ENCODE peak calls at places on chromosomes 7 and 10, in four cellular contexts. E is HCT116, N is mammary epithelial cell, C is colonic mucosa. V is an unnamed sample.

GRCh38 chr7:30752979-30753378 is 1.0 kb downstream of the INMT start:
- DNase-seq in E (no peak), N (no peak), C (peak; percentile 53), V (no peak)

GRCh38 chr7:131328387-131329175 is 905 bp downstream of the MKLN1 start:
- DNase-seq in E (no peak), N (peak; percentile 26), C (no peak), V (no peak)

GRCh38 chr10:45627412-45628048 is 45.0 kb downstream of the ZFAND4 start:
- DNase-seq in E (no peak), N (no peak), C (no peak), V (peak; percentile 9)

GRCh38 chr10:33484787-33485186 is 150.3 kb upstream of the NRP1 start:
- DNase-seq in E (no peak), N (no peak), C (no peak), V (no peak)

GRCh38 chr7:157432957-157433576 is 96.3 kb downstream of the DNAJB6 start:
- DNase-seq in E (no peak), N (no peak), C (peak; percentile 32), V (no peak)

GRCh38 chr10:12351447-12351846 is 2.1 kb downstream of the CAMK1D start:
- DNase-seq in E (no peak), N (no peak), C (peak; percentile 28), V (no peak)

GRCh38 chr10:60171436-60172013 is 218.2 kb downstream of the ANK3 start:
- DNase-seq in E (no peak), N (peak; percentile 26), C (no peak), V (no peak)

GRCh38 chr10:131872011-131872836 is 28.6 kb upstream of the PPP2R2D start:
- DNase-seq in E (no peak), N (no peak), C (no peak), V (no peak)

GRCh38 chr10:61786728-61787127 is 114.8 kb upstream of the ARID5B start:
- DNase-seq in E (peak; percentile 12), N (peak; percentile 75), C (no peak), V (no peak)

GRCh38 chr7:158827411-158828342 is 1.6 kb downstream of the ESYT2 start:
- DNase-seq in E (no peak), N (peak; percentile 52), C (no peak), V (no peak)

GRCh38 chr7:132655071-132655761 is 78.9 kb upstream of the PLXNA4 start:
- DNase-seq in E (no peak), N (no peak), C (peak; percentile 21), V (no peak)

GRCh38 chr10:32298066-32298812 is 48.7 kb downstream of the EPC1 start:
- DNase-seq in E (peak; percentile 13), N (peak; percentile 63), C (no peak), V (no peak)

GRCh38 chr7:48144291-48144768 is 26.9 kb upstream of the ABCA13 start:
- DNase-seq in E (no peak), N (no peak), C (peak; percentile 72), V (no peak)

GRCh38 chr7:120304674-120305073 is 31.7 kb downstream of the KCND2 start:
- DNase-seq in E (no peak), N (no peak), C (no peak), V (no peak)

GRCh38 chr10:5343979-5344378 is 20.8 kb upstream of the UCN3 start:
- DNase-seq in E (no peak), N (no peak), C (no peak), V (no peak)
- H3K36me3 ChIP-seq in E (no peaks in the 10 kb centered on the region), N (no peaks in the 10 kb centered on the region), C (no peaks in the 10 kb centered on the region), V (no peaks in the 10 kb centered on the region)

GRCh38 chr10:42836771-42837468 is 54.3 kb downstream of the BMS1 start:
- DNase-seq in E (no peak), N (peak; percentile 32), C (no peak), V (no peak)
- TF ChIP-seq CTCF in E (no peak), N (peak; percentile 6), C (no peak), V (no peak)

DNA sequence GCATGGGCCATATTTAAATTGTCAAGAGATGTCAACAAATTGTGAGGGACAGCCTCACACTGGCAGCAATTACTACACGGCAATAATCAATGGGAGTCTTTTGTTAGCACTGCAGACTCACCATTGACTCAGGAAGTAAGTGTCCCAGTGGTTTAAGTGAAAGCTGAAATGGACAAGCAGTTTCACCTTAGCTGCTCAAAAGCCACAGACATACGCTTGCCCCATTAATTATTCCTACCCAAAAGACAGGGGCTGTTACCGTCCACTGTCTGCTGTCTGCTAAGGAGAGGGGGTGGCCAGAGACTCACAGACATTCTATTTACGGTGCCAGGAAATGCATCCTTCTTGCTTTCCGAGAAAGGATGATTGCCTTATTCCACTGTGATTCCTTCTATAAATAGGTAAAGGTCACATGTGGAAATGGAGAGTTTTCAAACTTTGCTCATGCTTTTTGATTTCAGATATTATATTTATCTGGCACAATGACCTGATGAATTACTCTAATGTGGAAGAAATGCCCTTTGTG is 309.7 kb upstream of the NFE2L3 start:
- DNase-seq in E (no peak), N (no peak), C (no peak), V (no peak)
- H3K4me1 ChIP-seq in E (no peaks in the 10 kb centered on the region), N (no peaks in the 10 kb centered on the region), C (no peaks in the 10 kb centered on the region), V (peaks cover 91% of the 10 kb centered on the region)

GRCh38 chr7:135349746-135350145 is 116.1 kb downstream of the STRA8 start:
- DNase-seq in E (no peak), N (no peak), C (no peak), V (no peak)
- H3K36me3 ChIP-seq in E (no peaks in the 10 kb centered on the region), N (no peaks in the 10 kb centered on the region), C (no peaks in the 10 kb centered on the region), V (no peaks in the 10 kb centered on the region)

DNA sequence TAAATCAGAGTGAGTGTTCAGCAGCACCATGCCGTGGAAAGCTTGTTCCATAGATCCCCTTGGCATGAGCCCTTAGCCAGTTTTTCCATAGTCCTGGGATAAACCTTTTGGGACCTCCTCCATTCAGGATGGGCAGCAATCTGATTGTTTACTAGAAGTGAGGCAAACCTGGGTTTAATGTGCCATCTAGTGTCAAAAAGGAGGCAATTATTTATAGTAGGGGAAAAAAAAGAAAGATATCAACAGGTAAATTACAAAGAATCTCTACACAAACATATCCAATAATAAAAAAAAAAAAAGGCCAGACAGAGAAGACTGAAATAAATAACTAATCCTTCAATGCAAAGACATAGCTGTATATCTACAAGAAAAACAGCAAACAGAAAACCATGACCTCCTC is 229.0 kb upstream of the STK17A start:
- DNase-seq in E (peak; percentile 6), N (no peak), C (no peak), V (no peak)
- TF ChIP-seq CTCF in E (peak; percentile 20), N (no peak), C (no peak), V (no peak)

DNA sequence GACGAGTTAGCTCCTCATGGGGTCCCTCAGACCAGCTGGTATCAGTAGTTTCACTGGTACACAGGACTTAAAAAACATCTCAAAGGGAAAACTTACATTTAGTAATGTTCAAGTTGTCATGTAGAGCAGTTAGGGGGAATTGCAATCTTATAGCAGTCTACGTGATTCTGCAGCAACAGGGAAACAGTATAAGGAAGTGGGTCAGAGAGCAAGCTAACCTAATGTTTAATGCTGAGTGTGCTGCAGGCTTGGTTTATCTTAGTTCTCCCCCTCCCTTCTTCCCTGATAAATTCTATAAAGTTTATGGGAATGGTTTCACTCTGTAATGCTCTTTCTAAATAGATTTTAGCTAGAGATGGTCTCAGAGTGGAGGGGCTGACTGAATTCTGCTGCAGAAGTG is 11.3 kb downstream of the SPAM1 start:
- DNase-seq in E (no peak), N (no peak), C (no peak), V (no peak)
- H3K4me1 ChIP-seq in E (peaks cover 3% of the 10 kb centered on the region), N (no peaks in the 10 kb centered on the region), C (no peaks in the 10 kb centered on the region), V (no peaks in the 10 kb centered on the region)

DNA sequence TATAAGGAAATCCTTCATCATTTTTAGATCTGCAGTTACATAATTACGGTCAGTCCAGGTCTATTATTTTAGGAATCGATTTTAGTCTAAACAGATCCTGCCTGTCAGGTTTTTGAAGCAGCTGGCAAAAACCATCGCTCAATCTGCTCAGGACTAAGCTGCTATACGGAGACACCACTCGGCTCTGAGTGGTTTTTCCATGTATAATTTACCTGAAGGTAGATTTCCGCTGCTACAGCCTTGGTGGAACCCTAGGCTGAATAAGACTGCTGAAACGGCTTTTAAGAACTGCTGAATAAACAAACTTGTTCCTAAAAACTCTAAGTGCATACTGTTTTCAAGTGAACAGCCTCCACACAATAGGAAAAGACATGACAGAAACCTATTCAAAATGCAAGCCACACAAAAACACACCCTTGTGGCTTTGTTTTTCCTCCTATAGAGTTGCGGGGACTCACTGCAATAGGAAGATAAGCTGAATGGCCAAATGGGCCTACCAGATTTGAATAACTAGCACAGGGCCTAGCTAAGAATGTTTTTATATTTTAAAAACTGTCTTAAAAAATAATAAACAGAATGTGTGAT is 117.2 kb downstream of the UBE2H start:
- DNase-seq in E (no peak), N (no peak), C (no peak), V (no peak)
- H3K36me3 ChIP-seq in E (peaks cover 15% of the 10 kb centered on the region), N (peaks cover 5% of the 10 kb centered on the region), C (peaks cover 4% of the 10 kb centered on the region), V (peaks cover 9% of the 10 kb centered on the region)

GRCh38 chr7:52163311-52163710 is 846.7 kb upstream of the COBL start:
- DNase-seq in E (no peak), N (no peak), C (no peak), V (no peak)

DNA sequence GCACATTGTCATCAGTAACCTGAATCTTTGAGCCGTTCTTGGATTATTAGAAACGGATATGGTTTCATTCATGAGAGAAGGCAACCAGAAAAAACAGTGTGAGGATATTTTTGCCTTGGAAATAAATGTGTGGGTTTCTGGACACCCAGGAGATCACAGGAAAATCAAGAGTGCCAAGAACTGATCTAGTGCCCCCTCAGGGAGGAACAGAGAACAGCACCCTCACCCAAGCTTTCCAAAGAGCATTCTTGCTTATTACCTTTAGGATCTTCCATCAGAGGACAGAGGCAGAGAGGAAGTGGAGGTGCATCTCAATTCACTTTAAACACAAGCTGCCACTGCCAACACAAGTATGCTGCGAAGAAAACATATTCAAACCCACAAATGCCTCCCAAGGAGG is 851.5 kb upstream of the COBL start:
- DNase-seq in E (no peak), N (no peak), C (no peak), V (no peak)
- TF ChIP-seq CTCF in E (no peak), N (no peak), C (no peak), V (no peak)

DNA sequence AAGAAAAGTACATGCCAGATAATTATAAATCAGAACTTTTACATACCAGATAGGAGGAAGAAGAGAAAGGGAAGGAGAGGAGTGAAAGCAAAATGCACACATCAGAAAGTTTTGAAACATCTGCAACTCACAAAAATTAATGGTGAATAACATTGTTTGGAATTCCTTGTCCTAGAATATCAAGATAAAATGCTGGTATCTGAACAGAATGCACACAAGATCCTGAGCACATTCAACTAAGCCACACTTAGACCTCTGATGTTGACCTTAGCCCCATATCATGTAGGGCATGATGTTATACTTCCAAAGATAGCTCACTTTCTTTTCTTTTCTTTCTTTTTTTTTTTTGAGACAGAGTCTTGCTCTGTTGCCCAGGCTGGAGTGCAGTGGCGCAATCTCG is 146.9 kb downstream of the REEP3 start:
- DNase-seq in E (no peak), N (no peak), C (no peak), V (no peak)
- H3K4me1 ChIP-seq in E (peaks cover 6% of the 10 kb centered on the region), N (peaks cover 10% of the 10 kb centered on the region), C (no peaks in the 10 kb centered on the region), V (peaks cover 11% of the 10 kb centered on the region)

GRCh38 chr10:814536-815302 is 116.8 kb downstream of the LARP4B start:
- DNase-seq in E (no peak), N (no peak), C (no peak), V (no peak)
- H3K36me3 ChIP-seq in E (peaks cover 68% of the 10 kb centered on the region), N (peaks cover 37% of the 10 kb centered on the region), C (peaks cover 13% of the 10 kb centered on the region), V (peaks cover 44% of the 10 kb centered on the region)